ENCODE peak calls at places on chromosomes 3 and 15, in seven cellular contexts. W, A, K, P, M, G and N are unnamed samples.

GRCh38 chr15:55403531-55403930 is 4.6 kb downstream of the CCPG1 start:
- DNase-seq in P (no peak), K (peak; percentile 61), W (no peak), G (no peak), M (no peak), A (no peak), N (no peak)

GRCh38 chr15:40265355-40265754 is 17.5 kb downstream of the ANKRD63 start:
- DNase-seq in P (no peak), G (no peak), K (no peak), M (no peak), W (no peak), A (no peak), N (no peak)

GRCh38 chr3:188266581-188267274 is 112.8 kb downstream of the LPP start:
- DNase-seq in K (no peak), P (no peak), M (no peak), W (peak; percentile 73), G (no peak), A (no peak), N (no peak)

GRCh38 chr3:150871192-150871591 is 34.0 kb downstream of the MINDY4B start:
- DNase-seq in K (no peak), G (no peak), A (no peak), W (no peak), P (no peak), M (no peak), N (no peak)

GRCh38 chr15:68420186-68420684 is 11.7 kb downstream of the ITGA11 start:
- DNase-seq in P (no peak), A (no peak), K (no peak), G (no peak), W (no peak), M (peak; percentile 87), N (no peak)

GRCh38 chr15:33059184-33059583 is 135.3 kb downstream of the FMN1 start:
- DNase-seq in A (no peak), M (no peak), P (no peak), K (no peak), G (no peak), W (no peak), N (no peak)

GRCh38 chr15:77034620-77035467 is 36.1 kb downstream of the TSPAN3 start:
- DNase-seq in K (no peak), P (no peak), G (peak; percentile 26), M (no peak), A (peak; percentile 76), W (no peak), N (no peak)

GRCh38 chr3:183244981-183245476 is 8.0 kb upstream of the B3GNT5 start:
- DNase-seq in G (no peak), K (no peak), A (peak; percentile 74), M (no peak), P (no peak), W (no peak), N (no peak)

GRCh38 chr3:43632269-43632733 is 10.5 kb upstream of the ANO10 start:
- DNase-seq in W (no peak), M (no peak), A (no peak), P (no peak), G (no peak), K (no peak), N (no peak)

GRCh38 chr3:10373686-10374261 is 52.9 kb upstream of the SEC13 start:
- DNase-seq in A (peak; percentile 8), W (no peak), K (no peak), P (no peak), G (no peak), M (no peak), N (no peak)

GRCh38 chr3:45692866-45693265 is 3.7 kb downstream of the SACM1L start:
- DNase-seq in G (no peak), P (no peak), K (no peak), M (no peak), A (no peak), W (no peak), N (no peak)

GRCh38 chr3:33441322-33441976 is 1.2 kb upstream of the UBP1 start:
- DNase-seq in A (no peak), W (no peak), K (no peak), M (peak; percentile 93), P (peak; percentile 36), G (no peak), N (no peak)

GRCh38 chr3:5264093-5264610 is 76.6 kb downstream of the EDEM1 start:
- DNase-seq in G (no peak), W (no peak), A (no peak), P (no peak), M (peak; percentile 31), K (no peak), N (no peak)

DNA sequence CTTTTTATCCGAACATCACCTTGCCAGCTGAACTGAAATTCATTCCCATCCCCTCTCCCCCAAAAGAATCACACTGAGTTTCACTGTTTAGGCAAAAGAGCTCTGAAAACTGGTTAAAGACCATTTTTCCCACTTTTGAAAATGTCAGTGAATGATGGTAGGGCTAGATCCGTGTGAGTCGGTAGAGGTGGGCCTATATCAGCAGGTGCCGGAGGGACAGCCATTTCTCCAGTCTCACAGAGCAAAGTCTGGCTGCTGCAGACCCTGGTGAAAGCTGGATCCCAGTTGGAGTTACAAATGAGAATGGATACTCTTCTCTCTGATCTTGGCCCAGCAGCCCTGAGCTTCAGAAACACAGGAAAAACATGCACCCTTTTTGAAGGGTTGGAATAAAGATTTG is 10.9 kb downstream of the ENTPD3 start:
- DNase-seq in P (no peak), W (no peak), K (no peak), G (no peak), M (no peak), A (no peak), N (no peak)
- H3K27ac ChIP-seq in P (no peak overlapping the region), W (no peak overlapping the region), K (no peak overlapping the region), G (no peak overlapping the region), M (no peak overlapping the region), A (no peak overlapping the region), N (no peak overlapping the region)

GRCh38 chr3:15601046-15601398 is 347 bp downstream of the HACL1 start:
- DNase-seq in K (no peak), P (no peak), W (no peak), G (no peak), A (no peak), M (no peak), N (no peak)
- H3K27ac ChIP-seq in K (peak overlapping the region; percentile 75), P (peak overlapping the region; percentile 94), W (peak overlapping the region; percentile 60), G (peak overlapping the region; percentile 91), A (peak overlapping the region; percentile 96), M (peak overlapping the region; percentile 87), N (peak overlapping the region; percentile 96)

GRCh38 chr3:107981471-107982111 is 109.2 kb downstream of the CD47 start:
- DNase-seq in P (no peak), G (no peak), W (no peak), A (no peak), K (no peak), M (no peak), N (no peak)
- H3K27ac ChIP-seq in P (no peak overlapping the region), G (no peak overlapping the region), W (no peak overlapping the region), A (no peak overlapping the region), K (no peak overlapping the region), M (no peak overlapping the region), N (no peak overlapping the region)

DNA sequence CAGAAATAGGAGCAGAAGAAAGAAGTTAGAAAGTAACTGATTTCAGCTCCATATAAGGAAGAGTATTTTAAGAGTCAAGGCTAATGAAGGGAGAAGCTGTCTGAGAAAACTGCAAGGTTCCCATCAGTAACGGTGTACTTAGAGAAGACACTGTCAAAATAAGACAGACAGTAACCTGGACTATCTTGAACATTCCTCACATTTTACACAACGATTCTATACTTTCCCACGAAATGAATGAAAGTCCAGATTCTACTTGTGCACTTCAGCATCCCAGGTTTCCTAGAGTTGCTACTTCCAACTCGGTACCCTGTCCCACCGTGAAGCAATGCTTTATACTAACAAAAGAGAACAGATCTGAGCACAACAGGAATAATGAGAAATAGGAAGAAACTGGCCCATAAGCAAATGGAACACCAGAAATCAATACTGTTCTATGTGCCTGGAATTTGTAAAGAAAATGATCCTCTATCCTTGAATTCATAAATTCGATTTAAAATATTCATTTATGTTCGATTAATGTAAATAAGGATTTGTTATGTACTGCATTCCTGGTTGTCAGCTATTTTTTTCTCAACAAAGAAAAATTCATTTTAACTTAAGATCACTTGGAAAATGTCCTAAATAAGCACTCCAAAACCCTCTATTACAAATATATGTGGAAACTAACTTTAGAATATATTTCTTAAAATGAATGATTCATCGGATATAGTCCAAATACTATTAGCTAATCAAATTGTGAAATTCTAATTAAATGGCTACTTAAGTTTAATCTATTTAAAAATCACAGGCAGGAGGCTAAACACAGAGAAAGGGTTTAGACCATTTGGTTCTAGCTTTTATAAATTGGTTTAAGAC is 1.5 kb downstream of the C3orf70 start:
- DNase-seq in K (no peak), P (no peak), W (no peak), A (no peak), M (no peak), G (no peak), N (no peak)
- H3K27ac ChIP-seq in K (no peak overlapping the region), P (peak overlapping the region; percentile 89), W (no peak overlapping the region), A (no peak overlapping the region), M (peak overlapping the region; percentile 95), G (no peak overlapping the region), N (peak overlapping the region; percentile 31)

GRCh38 chr3:179036626-179037300 is 34.8 kb downstream of the ZMAT3 start:
- DNase-seq in P (no peak), K (no peak), M (no peak), W (no peak), A (no peak), G (no peak), N (no peak)

GRCh38 chr3:179036226-179036625 is 35.4 kb downstream of the ZMAT3 start:
- DNase-seq in G (no peak), P (no peak), A (no peak), M (no peak), K (no peak), W (no peak), N (no peak)

GRCh38 chr3:179035232-179035631 is 36.4 kb downstream of the ZMAT3 start:
- DNase-seq in G (no peak), A (no peak), W (no peak), M (no peak), P (no peak), K (no peak), N (no peak)

GRCh38 chr3:179037361-179037760 is 34.2 kb downstream of the ZMAT3 start:
- DNase-seq in A (no peak), P (no peak), K (no peak), G (peak; percentile 3), M (no peak), W (no peak), N (no peak)

DNA sequence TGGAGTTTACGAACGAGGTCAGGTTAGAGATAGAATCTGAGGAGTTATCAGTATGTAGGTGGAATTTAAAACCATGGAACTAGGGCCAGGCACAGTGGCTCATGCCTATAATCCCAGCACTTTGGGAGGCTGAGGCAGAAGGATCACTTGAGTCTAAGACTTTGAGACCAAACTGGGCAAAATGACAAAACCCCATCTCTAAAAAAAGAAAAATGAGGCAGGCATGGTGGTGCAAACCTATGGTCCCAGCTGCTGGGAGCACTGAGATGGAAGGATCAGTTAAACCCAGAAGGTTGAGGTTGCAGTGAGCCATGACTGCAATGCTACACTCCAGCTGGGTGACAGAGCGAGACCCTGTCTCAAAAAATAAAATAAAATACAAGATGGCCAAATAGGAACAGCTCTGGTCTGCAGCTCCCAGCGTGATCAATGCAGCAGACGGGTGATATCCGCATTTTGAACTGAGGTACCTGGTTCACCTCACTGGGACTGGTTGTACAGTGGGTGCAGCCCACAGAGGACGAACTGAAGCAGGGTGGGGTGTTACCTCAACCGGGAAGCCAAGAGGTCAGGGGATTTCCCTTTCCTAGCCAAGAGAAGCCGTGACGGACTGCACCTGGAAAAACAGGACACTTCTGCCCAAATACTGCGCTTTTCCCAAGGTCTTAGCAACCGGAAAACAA is 33.3 kb downstream of the ZMAT3 start:
- DNase-seq in A (no peak), G (no peak), P (no peak), M (no peak), W (no peak), K (no peak), N (no peak)
- H3K27ac ChIP-seq in A (no peak overlapping the region), G (no peak overlapping the region), P (no peak overlapping the region), M (no peak overlapping the region), W (no peak overlapping the region), K (no peak overlapping the region), N (no peak overlapping the region)